ENCODE peak calls at places on chromosome 5, in four cellular contexts. K is choroid plexus epithelial cell, Y is psoas muscle, I is fibroblast of pulmonary artery. A is an unnamed sample.

GRCh38 chr5:147504001-147504400 is 5.9 kb downstream of the DPYSL3 start:
- DNase-seq in K (peak; percentile 54), Y (no peak), I (peak; percentile 76), A (peak; percentile 58)

GRCh38 chr5:174837919-174838902 is 113.8 kb downstream of the MSX2 start:
- DNase-seq in K (peak; percentile 21), Y (peak; percentile 43), I (peak; percentile 36), A (peak; percentile 84)

GRCh38 chr5:61279725-61280124 is 52.3 kb upstream of the ZSWIM6 start:
- DNase-seq in K (no peak), Y (no peak), I (no peak), A (no peak)

GRCh38 chr5:59559323-59559722 is 334.2 kb downstream of the PDE4D start:
- DNase-seq in K (peak; percentile 92), Y (no peak), I (peak; percentile 18), A (no peak)

GRCh38 chr5:111960466-111961215 is 203.6 kb upstream of the NREP start:
- DNase-seq in K (peak; percentile 45), Y (no peak), I (peak; percentile 49), A (no peak)

GRCh38 chr5:43227655-43228054 is 35.6 kb downstream of the NIM1K start:
- DNase-seq in K (peak; percentile 87), Y (no peak), I (peak; percentile 78), A (peak; percentile 71)

GRCh38 chr5:158074992-158075769 is 216.2 kb upstream of the CLINT1 start:
- DNase-seq in K (peak; percentile 84), Y (peak; percentile 44), I (peak; percentile 80), A (peak; percentile 62)

GRCh38 chr5:157679801-157680200 is 8.5 kb downstream of the C5orf52 start:
- DNase-seq in K (no peak), Y (no peak), I (no peak), A (no peak)

GRCh38 chr5:51279983-51280382 is 103.3 kb upstream of the ISL1 start:
- DNase-seq in K (no peak), Y (no peak), I (no peak), A (no peak)

GRCh38 chr5:14178671-14179211 is 35.6 kb downstream of the TRIO start:
- DNase-seq in K (peak; percentile 88), Y (no peak), I (peak; percentile 66), A (peak; percentile 86)

GRCh38 chr5:155029240-155029639 is 15.7 kb downstream of the KIF4B start:
- DNase-seq in K (no peak), Y (no peak), I (no peak), A (no peak)
- TF ChIP-seq CTCF in K (no peak), Y (no peak), I (no peak), A (no peak)

GRCh38 chr5:172006378-172007152 is at the start of gene FBXW11:
- DNase-seq in K (peak; percentile 97), Y (peak; percentile 97), I (peak; percentile 96), A (peak; percentile 96)

GRCh38 chr5:172008689-172009141 is 2.3 kb upstream of the FBXW11 start:
- DNase-seq in K (peak; percentile 37), Y (no peak), I (peak; percentile 79), A (peak; percentile 35)

GRCh38 chr5:172007153-172007794 is 836 bp upstream of the FBXW11 start:
- DNase-seq in K (peak; percentile 38), Y (no peak), I (peak; percentile 31), A (no peak)

GRCh38 chr5:172009536-172010270 is 3.3 kb upstream of the FBXW11 start:
- DNase-seq in K (peak; percentile 46), Y (no peak), I (no peak), A (peak; percentile 27)

DNA sequence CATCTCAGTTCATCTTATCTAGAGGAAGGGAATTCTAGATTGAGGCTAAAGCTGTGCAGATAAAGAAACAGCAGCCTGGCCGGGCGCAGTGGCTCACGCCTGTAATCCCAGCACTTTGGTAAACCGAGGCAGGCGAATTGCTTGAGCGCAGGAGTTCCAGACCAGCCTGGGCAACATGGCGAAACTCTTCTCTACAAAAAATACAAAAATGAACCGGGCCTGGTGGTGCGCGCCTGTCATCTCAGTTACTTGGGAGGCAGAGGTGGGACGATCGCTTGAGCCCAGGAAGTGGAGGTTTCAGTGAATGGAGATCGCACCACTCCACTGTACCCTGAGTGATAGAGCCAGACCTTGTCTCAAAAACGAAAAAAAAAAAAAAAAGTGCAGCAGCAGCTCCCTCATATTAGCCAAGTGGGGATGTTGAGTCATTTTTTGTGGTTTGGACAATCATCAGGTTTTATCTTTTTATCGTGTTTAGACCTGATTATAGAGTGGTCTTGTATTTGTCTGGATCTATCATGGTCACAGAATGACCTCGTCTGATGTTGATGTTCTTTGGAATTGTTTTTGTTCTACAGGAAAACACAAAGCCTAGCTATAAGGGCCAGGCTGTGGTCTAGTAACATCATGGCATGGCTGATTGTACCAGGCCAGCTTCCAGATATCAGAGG is 1.5 kb upstream of the FBXW11 start:
- DNase-seq in K (peak; percentile 56), Y (no peak), I (peak; percentile 80), A (peak; percentile 70)
- H3K4me3 ChIP-seq in K (peak overlapping the region; percentile 85), Y (peak overlapping the region; percentile 96), I (peak overlapping the region; percentile 96), A (peak overlapping the region; percentile 88)

DNA sequence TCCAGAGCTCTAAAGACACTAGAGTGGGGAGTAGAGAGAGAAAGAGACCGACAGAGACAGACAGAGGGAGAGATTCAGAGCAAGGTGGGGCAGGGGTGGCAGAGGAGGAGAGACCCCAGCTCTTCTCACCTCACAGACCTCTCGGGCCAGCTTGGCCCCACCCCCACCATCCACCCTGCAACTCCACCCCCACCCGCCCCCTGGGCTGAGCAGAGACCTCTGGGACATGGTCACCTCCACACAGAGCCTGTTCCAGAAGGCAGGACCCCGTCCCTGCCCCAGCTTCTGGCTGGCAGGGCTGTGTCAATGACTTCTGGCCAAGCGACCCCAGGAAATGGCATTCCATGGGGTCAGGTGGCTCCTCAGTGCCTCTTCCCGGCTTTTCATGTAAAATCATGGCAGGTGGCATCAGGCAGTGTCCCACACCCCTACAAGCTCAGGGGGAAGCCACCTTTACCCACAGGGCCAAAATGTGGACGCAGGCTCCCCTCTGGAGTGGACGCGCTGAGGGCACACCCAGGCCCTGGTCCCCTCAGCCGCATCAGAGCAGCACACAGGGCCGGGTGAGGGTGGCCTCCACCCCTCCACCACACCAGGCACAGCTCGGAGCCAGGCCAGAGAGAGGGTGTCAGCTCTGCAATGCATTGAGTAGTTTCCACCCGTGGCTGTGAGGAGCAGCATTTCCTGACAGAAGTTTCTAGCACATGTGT is 131.2 kb upstream of the LPCAT1 start:
- DNase-seq in K (no peak), Y (no peak), I (no peak), A (no peak)
- TF ChIP-seq CTCF in K (no peak), Y (no peak), I (no peak), A (no peak)

DNA sequence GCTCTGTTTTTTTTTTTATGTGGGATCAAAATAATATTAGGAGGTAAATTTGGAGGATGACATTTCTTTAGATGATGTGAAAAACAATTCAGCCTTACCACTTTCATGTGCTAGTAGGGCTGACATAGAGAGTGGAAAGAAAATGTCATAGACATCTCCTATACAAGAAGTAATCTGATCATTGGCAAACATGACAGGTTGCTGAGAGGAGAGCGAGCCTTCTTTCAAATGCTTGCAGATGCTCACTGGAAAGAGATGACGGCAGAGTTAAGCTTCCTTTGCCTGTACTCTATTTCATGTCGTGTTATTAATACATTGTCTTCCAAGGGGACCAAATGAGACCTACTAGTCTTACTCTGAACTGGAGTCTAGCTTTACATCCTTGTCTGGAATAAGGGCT is 160.1 kb upstream of the DAP start:
- DNase-seq in K (no peak), Y (no peak), I (no peak), A (no peak)
- H3K4me3 ChIP-seq in K (no peak overlapping the region), Y (no peak overlapping the region), I (no peak overlapping the region), A (no peak overlapping the region)

DNA sequence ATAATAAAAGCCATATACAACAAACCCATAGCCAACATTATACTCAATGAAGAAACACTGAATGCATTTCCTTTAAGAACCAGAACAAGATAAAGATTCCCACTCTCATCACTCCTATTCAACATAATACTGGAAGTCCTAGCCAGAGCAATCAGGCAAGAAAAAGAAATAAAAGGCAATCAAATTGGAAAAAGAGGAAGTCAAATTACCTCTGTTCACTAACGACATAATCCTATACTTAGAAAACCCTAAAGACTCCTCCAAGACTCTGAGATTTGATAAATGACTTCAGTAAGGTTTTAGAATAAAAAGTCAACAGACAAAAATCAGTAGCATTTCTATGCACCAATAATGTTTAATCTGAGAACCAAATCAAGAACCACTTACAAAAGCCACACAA is 36.6 kb upstream of the HTR4 start:
- DNase-seq in K (no peak), Y (no peak), I (no peak), A (no peak)
- TF ChIP-seq CTCF in K (no peak), Y (no peak), I (no peak), A (no peak)

DNA sequence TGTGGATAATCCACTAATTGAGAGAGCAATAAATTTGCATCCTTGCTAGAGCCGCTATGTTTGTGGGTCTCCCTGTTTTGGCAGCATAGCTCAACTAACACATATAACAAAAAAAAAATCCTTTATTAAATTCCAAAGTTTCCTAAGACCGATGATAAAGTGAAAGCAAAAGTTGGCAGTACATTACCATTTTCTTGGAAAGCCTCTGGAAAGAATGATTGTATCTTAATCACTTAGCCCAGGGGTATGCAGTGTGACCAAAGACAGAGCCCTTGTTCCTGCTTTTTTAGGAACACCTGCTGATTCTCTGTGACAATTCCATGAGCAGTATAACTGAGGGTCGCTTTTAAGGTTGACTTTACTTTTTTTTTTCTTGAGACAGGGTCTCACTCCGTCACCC is 5.4 kb upstream of the IL7R start:
- DNase-seq in K (peak; percentile 34), Y (no peak), I (peak; percentile 28), A (no peak)
- H3K4me3 ChIP-seq in K (peak overlapping the region; percentile 30), Y (peak overlapping the region; percentile 34), I (no peak overlapping the region), A (peak overlapping the region; percentile 19)

DNA sequence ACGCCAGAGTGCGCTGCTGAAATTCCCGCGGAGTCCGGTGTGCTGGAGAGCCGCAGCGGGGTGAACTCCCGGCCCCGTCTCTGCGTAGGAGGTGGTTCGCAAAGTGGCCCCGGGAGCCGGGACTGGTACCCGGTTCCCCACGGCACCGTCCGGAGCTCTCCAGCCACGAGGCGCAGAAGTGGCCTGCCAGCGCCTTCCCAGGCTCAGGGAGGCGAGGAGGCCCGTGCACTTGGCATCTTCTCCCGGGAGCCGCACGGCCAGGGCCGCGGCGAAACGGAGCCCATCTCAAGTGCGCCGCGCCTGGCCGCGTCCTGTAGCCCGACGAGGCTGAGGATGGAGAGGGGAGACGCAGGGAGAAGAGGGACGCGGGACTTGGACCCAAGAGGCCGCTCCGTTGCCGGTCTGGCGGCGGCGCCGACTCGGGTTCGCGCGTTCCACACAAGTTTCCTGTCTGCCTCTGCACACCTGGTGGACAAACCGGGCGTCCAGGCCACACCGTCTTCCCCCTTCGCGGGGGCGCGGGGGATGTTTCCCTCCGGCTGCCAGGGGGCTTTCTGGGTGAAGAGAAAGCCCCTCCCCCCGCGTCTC is 1.0 kb upstream of the IRX1 start:
- DNase-seq in K (no peak), Y (no peak), I (no peak), A (no peak)
- TF ChIP-seq CTCF in K (no peak), Y (no peak), I (no peak), A (no peak)

GRCh38 chr5:143106175-143106574 is 297.3 kb downstream of the NR3C1 start:
- DNase-seq in K (peak; percentile 31), Y (peak; percentile 13), I (peak; percentile 83), A (peak; percentile 71)

GRCh38 chr5:143105216-143105905 is 298.1 kb downstream of the NR3C1 start:
- DNase-seq in K (no peak), Y (no peak), I (no peak), A (no peak)

GRCh38 chr5:143101134-143101533 is 302.4 kb downstream of the NR3C1 start:
- DNase-seq in K (no peak), Y (no peak), I (no peak), A (no peak)

GRCh38 chr5:143101740-143102386 is 301.6 kb downstream of the NR3C1 start:
- DNase-seq in K (no peak), Y (no peak), I (no peak), A (no peak)

GRCh38 chr5:143102414-143102813 is 301.1 kb downstream of the NR3C1 start:
- DNase-seq in K (no peak), Y (peak; percentile 23), I (no peak), A (no peak)
- H3K4me3 ChIP-seq in K (no peak overlapping the region), Y (no peak overlapping the region), I (no peak overlapping the region), A (no peak overlapping the region)

GRCh38 chr5:4295663-4296339 is 700.2 kb downstream of the IRX1 start:
- DNase-seq in K (no peak), Y (no peak), I (peak; percentile 12), A (no peak)
- TF ChIP-seq CTCF in K (no peak), Y (peak; percentile 15), I (peak; percentile 18), A (no peak)